ENCODE peak calls at places on chromosome 17, in four cellular contexts. U is A549, V is cardiac fibroblast, D is stomach. T is an unnamed sample.

GRCh38 chr17:46194393-46195216 is 1.4 kb upstream of the KANSL1 start:
- DNase-seq in U (peak; percentile 84), V (peak; percentile 73), D (no peak), T (no peak)

GRCh38 chr17:2636169-2636930 is 42.9 kb downstream of the PAFAH1B1 start:
- DNase-seq in V (no peak), U (no peak), D (no peak), T (no peak)

GRCh38 chr17:38417210-38417951 is 10.9 kb upstream of the ARHGAP23 start:
- DNase-seq in V (no peak), D (no peak), U (no peak), T (no peak)

GRCh38 chr17:73325527-73325842 is 13.7 kb upstream of the CDC42EP4 start:
- DNase-seq in V (peak; percentile 76), U (no peak), D (no peak), T (no peak)

GRCh38 chr17:80605326-80606066 is 60.9 kb downstream of the RPTOR start:
- DNase-seq in D (no peak), U (peak; percentile 40), V (peak; percentile 48), T (no peak)

GRCh38 chr17:32157225-32157624 is 14.9 kb downstream of the RHOT1 start:
- DNase-seq in U (no peak), V (peak; percentile 66), D (no peak), T (no peak)

GRCh38 chr17:65485388-65486299 is 75.8 kb downstream of the AXIN2 start:
- DNase-seq in U (no peak), D (no peak), V (peak; percentile 85), T (no peak)

GRCh38 chr17:3722716-3723115 is 987 bp upstream of the HASPIN start:
- DNase-seq in U (no peak), D (no peak), V (no peak), T (no peak)

GRCh38 chr17:35372846-35373531 is 432 bp downstream of the SLFN11 start:
- DNase-seq in V (peak; percentile 25), U (peak; percentile 15), D (peak; percentile 32), T (no peak)
- TF ChIP-seq CTCF in V (no peak), U (no peak), D (no peak), T (no peak)

GRCh38 chr17:59347975-59348391 is 16.5 kb downstream of the YPEL2 start:
- DNase-seq in D (no peak), U (no peak), V (no peak), T (no peak)

GRCh38 chr17:59346341-59346740 is 14.9 kb downstream of the YPEL2 start:
- DNase-seq in U (no peak), V (no peak), D (no peak), T (no peak)

GRCh38 chr17:59346876-59347407 is 15.5 kb downstream of the YPEL2 start:
- DNase-seq in D (no peak), U (no peak), V (no peak), T (no peak)

GRCh38 chr17:59345476-59345875 is 14.0 kb downstream of the YPEL2 start:
- DNase-seq in U (no peak), D (no peak), V (no peak), T (no peak)

GRCh38 chr17:59349178-59349577 is 17.7 kb downstream of the YPEL2 start:
- DNase-seq in U (no peak), D (no peak), V (no peak), T (no peak)
- H3K4me3 ChIP-seq in U (no peak overlapping the region), D (no peak overlapping the region), V (no peak overlapping the region), T (no peak overlapping the region)

DNA sequence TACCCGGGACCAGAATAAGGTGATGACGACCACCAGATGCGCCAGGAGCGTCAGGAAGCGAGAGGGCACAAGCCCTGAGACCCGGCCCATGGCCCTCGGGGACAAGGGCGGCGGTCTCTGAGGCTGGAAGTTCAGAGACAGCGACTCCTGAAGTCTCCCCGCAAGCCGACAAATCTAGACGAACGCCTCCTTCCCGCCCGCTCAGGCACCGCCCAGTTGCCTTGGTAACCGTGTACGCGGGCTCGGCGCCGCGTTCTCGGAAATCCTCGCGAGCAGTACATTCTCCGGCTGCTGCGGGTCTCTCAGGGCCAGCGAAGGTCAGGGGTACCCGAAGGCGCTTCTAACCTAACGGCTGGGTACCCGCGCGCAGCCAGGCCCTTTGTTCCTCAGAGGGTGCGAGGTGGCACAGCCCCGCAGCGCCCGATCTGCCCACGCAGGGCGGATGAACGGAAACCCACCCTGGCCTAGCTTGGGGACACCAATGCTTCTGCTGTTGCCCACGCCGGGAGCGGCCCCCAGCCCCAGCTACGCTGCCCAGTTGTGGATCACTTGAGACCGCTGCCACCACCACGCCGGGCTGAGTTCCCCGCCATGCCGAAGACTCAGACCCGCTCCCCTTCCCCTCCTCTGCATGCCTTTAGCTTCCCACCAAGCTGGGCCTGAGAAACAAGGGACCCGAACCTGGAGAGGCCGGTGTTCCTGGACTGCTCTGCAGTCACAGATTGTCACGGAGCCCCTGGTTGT is at the start of gene TMEM107:
- DNase-seq in V (peak; percentile 82), D (peak; percentile 90), U (peak; percentile 92), T (peak; percentile 88)
- TF ChIP-seq CTCF in V (no peak), D (no peak), U (no peak), T (no peak)

GRCh38 chr17:69150333-69150732 is 8.6 kb upstream of the ABCA6 start:
- DNase-seq in D (no peak), U (no peak), V (no peak), T (no peak)
- H3K4me3 ChIP-seq in D (no peak overlapping the region), U (no peak overlapping the region), V (no peak overlapping the region), T (no peak overlapping the region)

DNA sequence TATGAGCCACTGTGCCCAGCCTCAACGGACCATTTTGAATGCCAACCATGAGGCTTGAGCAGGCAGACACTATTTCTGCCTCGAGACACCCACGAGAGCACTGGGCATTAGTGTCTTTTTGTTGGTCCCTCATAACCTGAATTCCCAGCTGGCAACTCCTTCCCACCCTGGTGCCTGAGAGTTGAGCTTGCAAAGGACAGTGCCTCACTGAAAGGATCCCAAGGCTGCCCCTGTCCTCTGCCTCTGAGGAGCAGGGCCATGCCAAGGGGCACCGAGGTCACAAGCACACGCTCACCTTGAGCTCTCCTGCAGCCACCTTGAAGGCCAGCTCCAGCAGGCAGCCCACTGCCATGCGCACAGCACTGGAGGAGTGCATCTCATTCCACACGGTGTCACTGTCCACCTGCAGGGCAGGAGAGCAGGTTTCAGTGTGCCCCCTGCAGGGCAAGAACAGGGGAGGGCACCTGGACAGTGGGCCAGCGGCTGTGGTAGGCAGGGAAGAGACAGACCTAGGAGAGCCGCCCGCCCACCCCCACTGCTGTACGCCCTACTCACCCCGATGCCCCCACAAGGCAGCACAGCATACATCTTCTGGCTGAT is 12.8 kb downstream of the G6PC3 start:
- DNase-seq in U (peak; percentile 87), D (no peak), V (no peak), T (no peak)
- TF ChIP-seq CTCF in U (peak; percentile 88), D (peak; percentile 33), V (peak; percentile 31), T (no peak)

GRCh38 chr17:6894206-6894528 is 62.6 kb upstream of the TEKT1 start:
- DNase-seq in U (no peak), D (no peak), V (peak; percentile 37), T (no peak)
- H3K4me3 ChIP-seq in U (no peak overlapping the region), D (no peak overlapping the region), V (no peak overlapping the region), T (no peak overlapping the region)

GRCh38 chr17:9632741-9633140 is 12.6 kb upstream of the USP43 start:
- DNase-seq in U (no peak), V (no peak), D (no peak), T (no peak)

GRCh38 chr17:9622961-9623360 is 22.4 kb upstream of the USP43 start:
- DNase-seq in D (no peak), U (no peak), V (no peak), T (no peak)

DNA sequence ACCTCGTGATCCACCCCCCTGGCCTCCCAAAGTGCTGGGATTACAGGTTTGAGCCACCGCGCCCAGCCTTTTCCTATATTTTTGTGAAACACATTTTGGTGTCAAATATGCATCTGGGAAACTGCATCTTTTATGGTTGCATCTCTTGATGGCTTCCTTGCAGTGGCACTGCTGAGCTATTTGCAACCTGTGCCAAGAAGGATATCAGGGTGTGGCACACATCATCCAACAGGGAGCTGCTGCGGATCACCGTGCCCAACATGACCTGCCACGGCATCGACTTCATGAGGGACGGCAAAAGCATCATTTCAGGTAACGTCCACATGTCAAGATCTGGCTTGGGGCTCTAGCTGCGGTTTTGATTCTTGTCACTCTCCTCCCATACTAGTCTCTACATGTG is 16.8 kb upstream of the USP43 start:
- DNase-seq in U (no peak), V (no peak), D (no peak), T (peak; percentile 34)
- TF ChIP-seq CTCF in U (no peak), V (no peak), D (no peak), T (no peak)

DNA sequence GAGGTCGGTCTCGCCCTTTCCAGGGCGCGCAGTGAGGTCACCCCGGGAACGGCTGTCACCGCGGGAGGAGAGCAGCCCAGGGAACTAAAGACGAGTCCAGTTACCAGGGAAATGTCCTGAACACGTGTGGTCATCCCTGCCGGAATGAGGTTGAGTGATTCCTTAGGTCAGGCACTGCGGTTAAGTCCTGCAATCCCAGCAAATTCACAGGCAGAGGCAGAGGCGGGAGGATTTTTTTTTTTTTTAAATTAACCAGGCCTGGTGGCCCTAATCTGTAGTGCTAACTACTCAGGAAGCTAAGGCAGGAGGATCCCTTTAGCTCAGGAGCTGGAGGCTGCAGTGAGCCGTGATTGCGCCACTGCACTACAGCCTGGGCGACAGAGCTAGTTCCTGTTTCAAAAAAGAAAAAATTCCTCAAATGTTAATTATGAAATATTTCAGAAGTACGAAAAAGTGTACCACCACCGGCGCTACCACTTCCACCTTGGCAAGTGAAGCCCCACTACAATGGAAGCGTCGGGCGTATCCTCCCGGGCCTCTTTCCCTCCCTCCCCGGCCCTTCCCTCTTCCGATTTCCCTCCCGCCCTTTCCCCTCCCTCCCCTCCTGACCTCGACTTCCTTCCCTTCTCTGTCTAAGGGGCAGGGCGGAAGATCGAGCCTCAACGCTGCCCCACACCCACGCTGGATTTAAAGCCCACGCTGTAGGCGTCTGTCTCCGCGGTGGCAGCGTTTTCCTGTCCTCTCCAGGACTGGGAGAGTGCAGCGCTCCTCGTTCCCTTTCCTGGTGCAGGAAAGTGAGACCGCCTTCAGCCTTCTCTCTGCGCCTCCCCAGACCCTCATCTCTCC is 27.3 kb downstream of the SLFN11 start:
- DNase-seq in D (peak; percentile 30), V (peak; percentile 59), U (no peak), T (no peak)
- H3K4me3 ChIP-seq in D (peak overlapping the region; percentile 45), V (peak overlapping the region; percentile 35), U (no peak overlapping the region), T (peak overlapping the region; percentile 49)

GRCh38 chr17:68450391-68450790 is 6.9 kb downstream of the WIPI1 start:
- DNase-seq in V (no peak), U (no peak), D (no peak), T (no peak)
- TF ChIP-seq CTCF in V (no peak), U (no peak), D (no peak), T (no peak)

DNA sequence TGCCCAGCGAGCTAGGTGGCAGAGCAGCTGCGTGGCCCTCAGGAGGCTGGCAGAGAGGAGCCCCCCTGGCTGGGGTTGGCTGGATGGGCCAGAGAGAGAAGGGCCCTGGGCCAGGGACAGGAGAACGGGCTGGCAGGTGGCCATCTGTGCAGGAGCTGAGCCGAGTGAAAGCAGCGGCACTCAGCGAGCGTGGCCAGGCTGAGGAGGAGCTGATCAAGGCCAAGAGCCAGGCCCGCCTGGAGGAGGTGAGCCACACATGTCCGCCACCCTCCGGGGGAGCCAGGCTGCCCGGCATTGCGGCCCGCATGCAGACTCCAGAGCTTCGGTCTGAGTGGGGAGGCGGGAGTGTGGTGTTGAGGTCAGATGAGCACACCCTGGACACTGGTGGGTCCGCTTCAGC is 2.1 kb upstream of the RAC3 start:
- DNase-seq in U (no peak), D (no peak), V (no peak), T (no peak)
- H3K4me3 ChIP-seq in U (no peak overlapping the region), D (no peak overlapping the region), V (no peak overlapping the region), T (no peak overlapping the region)